ENCODE peak calls at places on chromosomes 7 and 10, in five cellular contexts. J, E, L, Z and C are unnamed samples.

GRCh38 chr7:53658956-53659355 is 623.5 kb downstream of the POM121L12 start:
- DNase-seq in J (no peak), E (no peak), L (no peak), Z (no peak), C (no peak)

GRCh38 chr10:101595591-101596433 is 7.7 kb downstream of the DPCD start:
- DNase-seq in J (no peak), E (no peak), L (no peak), Z (no peak), C (no peak)

GRCh38 chr7:130488376-130489139 is 3.3 kb upstream of the MEST start:
- DNase-seq in J (peak; percentile 55), E (peak; percentile 18), L (no peak), Z (no peak), C (no peak)

GRCh38 chr7:149766215-149766614 is 7.2 kb downstream of the ZNF467 start:
- DNase-seq in J (no peak), E (no peak), L (no peak), Z (no peak), C (no peak)

GRCh38 chr10:132061030-132061429 is 4.7 kb upstream of the JAKMIP3 start:
- DNase-seq in J (no peak), E (no peak), L (no peak), Z (no peak), C (no peak)

GRCh38 chr7:129341212-129341611 is 93.0 kb upstream of the STRIP2 start:
- DNase-seq in J (no peak), E (no peak), L (no peak), Z (no peak), C (no peak)

GRCh38 chr7:128755816-128756476 is 16.8 kb downstream of the CALU start:
- DNase-seq in J (peak; percentile 84), E (no peak), L (no peak), Z (no peak), C (no peak)

GRCh38 chr10:116767235-116767634 is 24.9 kb upstream of the HSPA12A start:
- DNase-seq in J (peak; percentile 46), E (no peak), L (no peak), Z (no peak), C (no peak)

GRCh38 chr10:93850484-93851015 is 43.2 kb upstream of the SLC35G1 start:
- DNase-seq in J (no peak), E (no peak), L (no peak), Z (no peak), C (no peak)